ENCODE peak calls at places on chromosomes 6 and 20, in four cellular contexts. Q, Z, R and N are unnamed samples.
A peak's percentile ranks its signal among the peaks of the same experiment; 100 is the strongest.

GRCh38 chr6:163232649-163233048 is 181.9 kb upstream of the QKI start:
- DNase-seq in Q (no peak), Z (no peak), R (no peak), N (no peak)

GRCh38 chr6:138290563-138290962 is 72.3 kb upstream of the PBOV1 start:
- DNase-seq in Q (no peak), Z (no peak), R (no peak), N (no peak)

GRCh38 chr6:20202699-20203302 is 9.5 kb downstream of the MBOAT1 start:
- DNase-seq in Q (no peak), Z (no peak), R (no peak), N (no peak)

GRCh38 chr6:139336488-139336887 is 38.0 kb downstream of the CITED2 start:
- DNase-seq in Q (no peak), Z (no peak), R (no peak), N (no peak)

GRCh38 chr20:16293590-16293989 is 279.7 kb downstream of the KIF16B start:
- DNase-seq in Q (peak; percentile 11), Z (no peak), R (no peak), N (no peak)

GRCh38 chr6:1390071-1390804 is 862 bp downstream of the FOXF2 start:
- DNase-seq in Q (no peak), Z (no peak), R (no peak), N (no peak)

GRCh38 chr20:20393207-20393606 is 25.3 kb downstream of the INSM1 start:
- DNase-seq in Q (no peak), Z (no peak), R (no peak), N (no peak)

GRCh38 chr6:107957165-107957908 is 671 bp downstream of the SEC63 start:
- DNase-seq in Q (peak; percentile 18), Z (peak; percentile 47), R (peak; percentile 75), N (no peak)

GRCh38 chr20:50426865-50427739 is 83.1 kb upstream of the PTPN1 start:
- DNase-seq in Q (no peak), Z (no peak), R (no peak), N (no peak)

GRCh38 chr20:62536731-62537401 is 61.1 kb upstream of the GATA5 start:
- DNase-seq in Q (no peak), Z (no peak), R (no peak), N (no peak)

GRCh38 chr6:56288347-56288746 is 41.0 kb upstream of the COL21A1 start:
- DNase-seq in Q (no peak), Z (no peak), R (no peak), N (no peak)

GRCh38 chr20:5001174-5002076 is at the start of gene SLC23A2:
- DNase-seq in Q (peak; percentile 66), Z (no peak), R (peak; percentile 94), N (no peak)

GRCh38 chr6:138291036-138291848 is 73.0 kb upstream of the PBOV1 start:
- DNase-seq in Q (no peak), Z (no peak), R (no peak), N (no peak)

GRCh38 chr6:37705239-37706051 is 7.8 kb upstream of the MDGA1 start:
- DNase-seq in Q (peak; percentile 55), Z (no peak), R (peak; percentile 86), N (peak; percentile 30)

GRCh38 chr6:142336183-142336582 is 34.4 kb downstream of the ADGRG6 start:
- DNase-seq in Q (no peak), Z (no peak), R (no peak), N (no peak)

GRCh38 chr6:148166339-148166949 is 176.2 kb upstream of the SASH1 start:
- DNase-seq in Q (peak; percentile 16), Z (peak; percentile 59), R (peak; percentile 29), N (no peak)

GRCh38 chr6:5379647-5380242 is 118.4 kb downstream of the FARS2 start:
- DNase-seq in Q (peak; percentile 9), Z (peak; percentile 71), R (peak; percentile 32), N (peak; percentile 25)

GRCh38 chr6:110756817-110757216 is 58.5 kb downstream of the CDK19 start:
- DNase-seq in Q (no peak), Z (no peak), R (no peak), N (no peak)

GRCh38 chr6:23775127-23775526 is 350.9 kb upstream of the NRSN1 start:
- DNase-seq in Q (no peak), Z (no peak), R (no peak), N (no peak)

GRCh38 chr6:43972915-43973304 is 154.3 kb downstream of the MRPL14 start:
- DNase-seq in Q (no peak), Z (no peak), R (no peak), N (no peak)

GRCh38 chr6:56652994-56653393 is 10.3 kb upstream of the DST start:
- DNase-seq in Q (no peak), Z (peak; percentile 49), R (no peak), N (no peak)

GRCh38 chr6:48568856-48569255 is 457.9 kb upstream of the PTCHD4 start:
- DNase-seq in Q (no peak), Z (no peak), R (no peak), N (no peak)
- TF ChIP-seq PBX3 in Q (no peak), Z (no peak), R (no peak), N (no peak)

DNA sequence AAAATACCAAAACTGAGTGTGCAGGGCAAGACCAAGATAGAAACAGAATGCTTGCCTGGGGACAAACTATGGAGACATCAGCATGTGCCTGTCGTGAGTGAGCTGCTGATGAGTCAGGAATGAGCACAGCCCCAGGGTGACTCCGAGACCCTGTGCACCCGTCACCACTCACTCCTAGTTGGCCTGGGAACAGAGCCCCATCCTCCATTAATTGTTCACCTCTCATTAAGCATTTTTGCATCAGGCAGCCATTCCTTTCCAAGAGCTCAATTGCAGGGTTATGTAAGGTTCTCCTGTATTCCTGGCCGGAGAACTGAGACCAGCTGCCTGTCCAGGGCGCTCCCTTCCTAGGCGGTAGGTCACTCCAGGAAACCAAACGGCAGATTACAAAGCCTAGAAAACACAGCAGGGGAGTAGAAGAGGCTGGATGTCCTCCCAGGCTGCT is 532.8 kb upstream of the JARID2 start:
- DNase-seq in Q (peak; percentile 30), Z (no peak), R (no peak), N (no peak)
- TF ChIP-seq PBX3 in Q (no peak), Z (no peak), R (no peak), N (no peak)

GRCh38 chr20:11511816-11512215 is 405.9 kb upstream of the BTBD3 start:
- DNase-seq in Q (no peak), Z (no peak), R (no peak), N (peak; percentile 5)

GRCh38 chr20:11521831-11522230 is 395.9 kb upstream of the BTBD3 start:
- DNase-seq in Q (no peak), Z (no peak), R (no peak), N (no peak)

GRCh38 chr20:11522359-11522758 is 395.3 kb upstream of the BTBD3 start:
- DNase-seq in Q (no peak), Z (no peak), R (no peak), N (no peak)

GRCh38 chr20:11520596-11520995 is 397.1 kb upstream of the BTBD3 start:
- DNase-seq in Q (no peak), Z (no peak), R (no peak), N (no peak)

DNA sequence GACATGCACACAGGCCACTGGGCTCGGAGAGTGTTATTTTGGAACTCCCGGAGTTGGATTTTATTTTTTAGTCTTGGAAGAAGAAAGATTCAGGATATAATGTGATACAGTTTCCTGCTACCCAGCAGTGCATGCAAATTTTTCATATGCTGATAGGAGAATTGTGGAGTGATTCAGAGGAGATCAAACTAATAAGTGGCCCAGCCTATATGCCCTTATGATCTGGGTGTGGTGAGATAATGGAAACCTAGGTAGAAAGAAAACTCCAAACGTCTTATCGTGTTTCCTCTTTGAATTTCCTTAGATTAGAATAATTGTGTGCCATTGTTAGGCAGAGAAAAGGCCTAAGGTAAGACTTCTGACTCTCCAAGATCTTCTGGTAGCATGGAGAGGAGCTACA is 401.2 kb upstream of the BTBD3 start:
- DNase-seq in Q (no peak), Z (no peak), R (no peak), N (no peak)
- TF ChIP-seq PBX3 in Q (no peak), Z (no peak), R (no peak), N (no peak)

GRCh38 chr6:89941847-89942497 is 47.7 kb downstream of the GJA10 start:
- DNase-seq in Q (no peak), Z (no peak), R (no peak), N (no peak)

GRCh38 chr6:89944181-89944755 is 50.0 kb downstream of the GJA10 start:
- DNase-seq in Q (no peak), Z (no peak), R (no peak), N (no peak)

GRCh38 chr6:89942601-89943000 is 48.3 kb downstream of the GJA10 start:
- DNase-seq in Q (no peak), Z (no peak), R (no peak), N (no peak)

GRCh38 chr6:89941031-89941775 is 46.9 kb downstream of the GJA10 start:
- DNase-seq in Q (no peak), Z (peak; percentile 77), R (no peak), N (no peak)

GRCh38 chr6:89944826-89945407 is 50.6 kb downstream of the GJA10 start:
- DNase-seq in Q (no peak), Z (peak; percentile 4), R (no peak), N (no peak)
- TF ChIP-seq PBX3 in Q (no peak), Z (no peak), R (no peak), N (no peak)

DNA sequence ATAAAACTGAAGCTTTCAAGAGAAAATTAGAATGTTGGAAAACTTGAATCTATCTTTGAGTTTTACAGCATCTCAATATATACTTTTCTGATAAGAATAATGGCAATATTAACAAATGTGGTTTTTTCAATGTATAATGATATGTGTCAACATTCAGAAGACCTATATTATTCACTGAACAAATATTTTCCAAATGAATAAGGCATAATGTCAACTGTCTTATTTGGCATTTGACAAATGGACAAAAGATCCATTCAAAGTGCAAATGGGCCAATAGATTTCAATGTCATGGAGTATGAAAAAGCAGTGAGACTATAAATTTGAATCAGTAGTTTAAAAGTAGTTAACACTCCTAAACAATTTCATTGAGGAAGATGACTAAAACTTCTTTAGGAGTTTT is 20.9 kb downstream of the LMBRD1 start:
- DNase-seq in Q (no peak), Z (peak; percentile 5), R (no peak), N (no peak)
- TF ChIP-seq PBX3 in Q (no peak), Z (no peak), R (no peak), N (no peak)

GRCh38 chr20:51444922-51445438 is 97.5 kb downstream of the NFATC2 start:
- DNase-seq in Q (no peak), Z (no peak), R (peak; percentile 44), N (no peak)

GRCh38 chr20:51445591-51445990 is 96.9 kb downstream of the NFATC2 start:
- DNase-seq in Q (no peak), Z (no peak), R (no peak), N (no peak)

GRCh38 chr20:51442602-51443001 is 99.9 kb downstream of the NFATC2 start:
- DNase-seq in Q (no peak), Z (no peak), R (no peak), N (no peak)

GRCh38 chr20:51446230-51446629 is 96.3 kb downstream of the NFATC2 start:
- DNase-seq in Q (no peak), Z (no peak), R (no peak), N (no peak)

GRCh38 chr20:51444472-51444871 is 98.0 kb downstream of the NFATC2 start:
- DNase-seq in Q (no peak), Z (no peak), R (peak; percentile 83), N (no peak)
- TF ChIP-seq PBX3 in Q (no peak), Z (no peak), R (peak; percentile 98), N (no peak)